ENCODE peak calls at places on chromosomes 7 and 10, in ten cellular contexts. K, U, Q, F, N, T, O, C, W and D are unnamed samples.

GRCh38 chr10:83625831-83626360 is 513.4 kb upstream of the GHITM start:
- DNase-seq in K (no peak), U (no peak), Q (no peak), F (no peak), N (no peak), T (no peak), O (no peak), C (no peak), W (no peak), D (no peak)

GRCh38 chr7:158114056-158114850 is 473.4 kb downstream of the PTPRN2 start:
- DNase-seq in K (no peak), U (no peak), Q (no peak), F (no peak), N (no peak), T (no peak), O (no peak), C (no peak), W (no peak), D (peak; percentile 34)

GRCh38 chr10:128623776-128624175 is 497.6 kb upstream of the MKI67 start:
- DNase-seq in K (no peak), U (no peak), Q (no peak), F (no peak), N (no peak), T (no peak), O (no peak), C (no peak), W (no peak), D (no peak)

GRCh38 chr10:82922755-82923154 is 1047.8 kb downstream of the NRG3 start:
- DNase-seq in K (no peak), U (no peak), Q (no peak), F (no peak), N (no peak), T (no peak), O (no peak), C (no peak), W (no peak), D (no peak)

GRCh38 chr10:125479059-125479458 is 203.9 kb downstream of the TEX36 start:
- DNase-seq in K (peak; percentile 82), U (no peak), Q (no peak), F (peak; percentile 9), N (no peak), T (no peak), O (peak; percentile 100), C (peak; percentile 4), W (no peak), D (no peak)

GRCh38 chr10:96833220-96834001 is 1.3 kb downstream of the LCOR start:
- DNase-seq in K (no peak), U (peak; percentile 23), Q (no peak), F (no peak), N (peak; percentile 47), T (peak; percentile 61), O (peak; percentile 25), C (peak; percentile 23), W (no peak), D (no peak)

GRCh38 chr10:6647811-6648526 is 67.9 kb upstream of the PRKCQ start:
- DNase-seq in K (no peak), U (peak; percentile 14), Q (peak; percentile 81), F (peak; percentile 2), N (peak; percentile 12), T (no peak), O (peak; percentile 52), C (no peak), W (peak; percentile 72), D (no peak)

GRCh38 chr10:123270221-123270620 is 116.0 kb downstream of the BUB3 start:
- DNase-seq in K (peak; percentile 32), U (peak; percentile 2), Q (no peak), F (peak; percentile 74), N (peak; percentile 85), T (no peak), O (peak; percentile 30), C (peak; percentile 25), W (no peak), D (no peak)

GRCh38 chr10:29329420-29329819 is 40.5 kb downstream of the LYZL1 start:
- DNase-seq in K (no peak), U (peak; percentile 46), Q (no peak), F (no peak), N (peak; percentile 39), T (no peak), O (no peak), C (peak; percentile 20), W (no peak), D (no peak)

GRCh38 chr10:80684217-80684616 is 146.5 kb downstream of the SH2D4B start:
- DNase-seq in K (no peak), U (peak; percentile 3), Q (no peak), F (peak; percentile 2), N (peak; percentile 28), T (no peak), O (peak; percentile 70), C (peak; percentile 22), W (no peak), D (no peak)

GRCh38 chr10:17504547-17505245 is 50.3 kb upstream of the ST8SIA6 start:
- DNase-seq in K (no peak), U (peak; percentile 41), Q (no peak), F (peak; percentile 84), N (peak; percentile 55), T (no peak), O (no peak), C (peak; percentile 84), W (no peak), D (no peak)

GRCh38 chr10:113180401-113181154 is 230.5 kb downstream of the TCF7L2 start:
- DNase-seq in K (no peak), U (no peak), Q (no peak), F (no peak), N (peak; percentile 38), T (no peak), O (no peak), C (no peak), W (no peak), D (no peak)

GRCh38 chr10:18142151-18142550 is 1.9 kb downstream of the CACNB2 start:
- DNase-seq in K (no peak), U (no peak), Q (no peak), F (no peak), N (no peak), T (no peak), O (no peak), C (no peak), W (no peak), D (no peak)

GRCh38 chr10:21437770-21438382 is 87.6 kb downstream of the SKIDA1 start:
- DNase-seq in K (no peak), U (no peak), Q (no peak), F (no peak), N (no peak), T (no peak), O (no peak), C (no peak), W (no peak), D (no peak)

GRCh38 chr7:87715511-87715910 is 87.3 kb downstream of the RUNDC3B start:
- DNase-seq in K (no peak), U (no peak), Q (no peak), F (no peak), N (no peak), T (no peak), O (no peak), C (no peak), W (no peak), D (no peak)

GRCh38 chr10:31011017-31011659 is 20.5 kb downstream of the ZNF438 start:
- DNase-seq in K (no peak), U (no peak), Q (no peak), F (no peak), N (no peak), T (no peak), O (no peak), C (no peak), W (no peak), D (no peak)

DNA sequence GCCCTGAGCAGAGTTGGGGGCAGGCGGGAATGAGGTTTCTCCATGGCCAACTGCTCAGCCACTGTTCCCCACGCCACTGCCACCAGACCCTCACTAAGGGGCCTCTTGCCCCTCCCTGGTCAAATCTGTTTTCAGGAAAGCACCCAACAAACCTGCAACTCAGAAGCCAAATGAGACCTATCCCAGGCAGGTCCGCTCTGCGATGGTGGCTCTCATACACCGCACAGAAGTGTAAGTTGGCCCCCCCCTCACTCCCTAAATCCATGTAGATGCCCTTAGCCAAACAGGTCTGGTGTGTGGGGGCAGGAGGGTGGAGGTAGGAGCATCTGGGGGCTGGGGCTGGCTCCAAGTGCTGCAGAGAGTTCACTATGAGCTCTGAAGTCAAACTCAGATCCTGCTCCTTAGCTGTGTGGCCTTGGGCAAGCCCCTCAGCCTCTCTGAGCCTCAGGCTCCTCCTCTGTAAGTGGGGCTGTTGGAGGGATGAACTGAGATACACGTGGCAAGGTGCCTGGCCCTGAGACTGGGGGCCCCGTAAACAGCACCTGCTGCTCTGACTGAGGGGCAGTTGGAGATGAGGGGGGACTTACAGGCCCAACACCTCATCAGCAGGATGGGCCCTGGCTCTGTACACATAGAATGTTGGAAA is 1.1 kb downstream of the MMRN2 start:
- DNase-seq in K (no peak), U (no peak), Q (no peak), F (no peak), N (no peak), T (peak; percentile 11), O (no peak), C (no peak), W (peak; percentile 62), D (no peak)
- H3K4me3 ChIP-seq in K (no peak overlapping the region), U (no peak overlapping the region), Q (no peak overlapping the region), F (no peak overlapping the region), N (no peak overlapping the region), T (peak overlapping the region; percentile 24), O (no peak overlapping the region), C (no peak overlapping the region), W (peak overlapping the region; percentile 27), D (peak overlapping the region; percentile 40)

DNA sequence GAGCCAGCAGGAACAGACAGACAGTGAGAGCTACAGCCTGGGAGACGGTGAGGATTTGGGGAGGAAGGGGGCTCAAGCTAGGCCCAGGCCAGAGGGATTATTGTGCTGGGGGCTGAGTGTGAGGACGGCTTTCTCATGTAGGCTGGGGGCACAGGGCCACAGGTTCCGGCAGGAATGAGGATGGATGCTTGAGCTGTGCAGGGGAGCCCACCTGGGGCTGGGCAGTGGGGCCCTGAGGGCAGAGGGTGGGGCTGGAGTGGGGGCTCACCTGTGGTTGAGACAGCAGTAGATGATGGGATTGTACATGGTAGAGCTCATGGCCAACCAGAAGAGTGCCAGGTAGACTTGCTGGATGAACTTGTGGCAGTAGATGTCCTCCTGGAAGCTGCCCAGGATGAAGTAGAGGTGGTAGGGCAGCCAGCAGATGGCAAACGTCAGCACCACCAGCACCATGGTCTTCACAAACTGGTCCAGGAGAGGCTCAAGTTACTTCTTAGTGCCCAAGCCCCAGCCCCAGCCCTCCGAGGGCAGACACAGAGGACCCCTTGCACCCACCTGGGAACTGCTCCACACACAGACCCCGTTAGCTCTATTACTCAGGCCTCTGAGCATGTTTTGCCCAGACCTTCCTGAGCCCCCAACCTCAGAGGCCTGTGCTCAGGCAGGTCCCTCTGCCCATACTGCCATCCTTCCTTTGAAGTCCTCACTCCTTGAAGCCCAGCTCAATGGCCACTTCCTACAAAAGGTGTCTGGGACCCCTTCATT is 9.7 kb downstream of the TACR2 start:
- DNase-seq in K (no peak), U (no peak), Q (no peak), F (no peak), N (peak; percentile 14), T (no peak), O (no peak), C (no peak), W (peak; percentile 78), D (no peak)
- H3K36me3 ChIP-seq in K (no peaks in the 10 kb centered on the region), U (peaks cover 2% of the 10 kb centered on the region), Q (peaks cover 5% of the 10 kb centered on the region), F (peaks cover 6% of the 10 kb centered on the region), N (peaks cover 3% of the 10 kb centered on the region), T (no peaks in the 10 kb centered on the region), O (peaks cover 2% of the 10 kb centered on the region), C (no peaks in the 10 kb centered on the region), W (no peaks in the 10 kb centered on the region), D (peaks cover 6% of the 10 kb centered on the region)

GRCh38 chr7:132148876-132149275 is 427.4 kb downstream of the PLXNA4 start:
- DNase-seq in K (no peak), U (no peak), Q (no peak), F (no peak), N (no peak), T (no peak), O (peak; percentile 58), C (no peak), W (no peak), D (no peak)
- H3K27me3 ChIP-seq in K (peaks cover 5% of the 10 kb centered on the region), U (no peaks in the 10 kb centered on the region), Q (peaks cover 4% of the 10 kb centered on the region), F (no peaks in the 10 kb centered on the region), N (no peaks in the 10 kb centered on the region), T (no peaks in the 10 kb centered on the region), O (peaks cover 8% of the 10 kb centered on the region), C (peaks cover 2% of the 10 kb centered on the region), W (no peaks in the 10 kb centered on the region), D (no peaks in the 10 kb centered on the region)

GRCh38 chr7:3301472-3301778 is 373 bp downstream of the SDK1 start:
- DNase-seq in K (no peak), U (no peak), Q (no peak), F (no peak), N (no peak), T (no peak), O (no peak), C (no peak), W (no peak), D (no peak)
- H3K4me3 ChIP-seq in K (peak overlapping the region; percentile 67), U (no peak overlapping the region), Q (no peak overlapping the region), F (peak overlapping the region; percentile 44), N (peak overlapping the region; percentile 63), T (peak overlapping the region; percentile 75), O (peak overlapping the region; percentile 17), C (peak overlapping the region; percentile 43), W (no peak overlapping the region), D (peak overlapping the region; percentile 56)